ENCODE peak calls at places on chromosomes 7 and 10, in six cellular contexts. One of them, this sample, is unnamed.

GRCh38 chr10:62047240-62047897 is 145.9 kb downstream of the ARID5B start:
- DNase-seq in activated CD4-positive, alpha-beta T cell treated with anti-CD3 and anti-CD28 coated beads, Interleukin-2, amount 50 U/mL, for 1 hour: no peak
- DNase-seq in left ventricle myocardium superior: no peak
- DNase-seq in T-helper 9 cell: no peak
- DNase-seq in non-pigmented ciliary epithelial cell: no peak
- DNase-seq in iris pigment epithelial cell: peak; percentile 81
- DNase-seq in this sample: no peak

GRCh38 chr10:92590623-92591549 is 2.0 kb upstream of the KIF11 start:
- DNase-seq in activated CD4-positive, alpha-beta T cell treated with anti-CD3 and anti-CD28 coated beads, Interleukin-2, amount 50 U/mL, for 1 hour: no peak
- DNase-seq in left ventricle myocardium superior: peak; percentile 52
- DNase-seq in T-helper 9 cell: no peak
- DNase-seq in non-pigmented ciliary epithelial cell: no peak
- DNase-seq in iris pigment epithelial cell: peak; percentile 36
- DNase-seq in this sample: no peak

GRCh38 chr7:56074371-56074791 is 10.3 kb downstream of the SUMF2 start:
- DNase-seq in activated CD4-positive, alpha-beta T cell treated with anti-CD3 and anti-CD28 coated beads, Interleukin-2, amount 50 U/mL, for 1 hour: peak; percentile 56
- DNase-seq in left ventricle myocardium superior: peak; percentile 91
- DNase-seq in T-helper 9 cell: peak; percentile 50
- DNase-seq in non-pigmented ciliary epithelial cell: no peak
- DNase-seq in iris pigment epithelial cell: peak; percentile 75
- DNase-seq in this sample: peak; percentile 39

GRCh38 chr7:118352854-118353453 is 128.4 kb downstream of the ANKRD7 start:
- DNase-seq in activated CD4-positive, alpha-beta T cell treated with anti-CD3 and anti-CD28 coated beads, Interleukin-2, amount 50 U/mL, for 1 hour: no peak
- DNase-seq in left ventricle myocardium superior: no peak
- DNase-seq in T-helper 9 cell: no peak
- DNase-seq in non-pigmented ciliary epithelial cell: peak; percentile 1
- DNase-seq in iris pigment epithelial cell: peak; percentile 7
- DNase-seq in this sample: no peak

GRCh38 chr10:125028291-125028867 is 86.5 kb downstream of the ZRANB1 start:
- DNase-seq in activated CD4-positive, alpha-beta T cell treated with anti-CD3 and anti-CD28 coated beads, Interleukin-2, amount 50 U/mL, for 1 hour: no peak
- DNase-seq in left ventricle myocardium superior: peak; percentile 11
- DNase-seq in T-helper 9 cell: no peak
- DNase-seq in non-pigmented ciliary epithelial cell: no peak
- DNase-seq in iris pigment epithelial cell: peak; percentile 36
- DNase-seq in this sample: no peak

GRCh38 chr7:115775981-115776380 is 254.6 kb downstream of the TFEC start:
- DNase-seq in activated CD4-positive, alpha-beta T cell treated with anti-CD3 and anti-CD28 coated beads, Interleukin-2, amount 50 U/mL, for 1 hour: no peak
- DNase-seq in left ventricle myocardium superior: no peak
- DNase-seq in T-helper 9 cell: no peak
- DNase-seq in non-pigmented ciliary epithelial cell: no peak
- DNase-seq in iris pigment epithelial cell: no peak
- DNase-seq in this sample: no peak

GRCh38 chr7:34143397-34143796 is 238.1 kb downstream of the BMPER start:
- DNase-seq in activated CD4-positive, alpha-beta T cell treated with anti-CD3 and anti-CD28 coated beads, Interleukin-2, amount 50 U/mL, for 1 hour: no peak
- DNase-seq in left ventricle myocardium superior: no peak
- DNase-seq in T-helper 9 cell: no peak
- DNase-seq in non-pigmented ciliary epithelial cell: no peak
- DNase-seq in iris pigment epithelial cell: peak; percentile 76
- DNase-seq in this sample: no peak

GRCh38 chr10:100479059-100479458 is 16.2 kb downstream of the WNT8B start:
- DNase-seq in activated CD4-positive, alpha-beta T cell treated with anti-CD3 and anti-CD28 coated beads, Interleukin-2, amount 50 U/mL, for 1 hour: no peak
- DNase-seq in left ventricle myocardium superior: no peak
- DNase-seq in T-helper 9 cell: no peak
- DNase-seq in non-pigmented ciliary epithelial cell: no peak
- DNase-seq in iris pigment epithelial cell: no peak
- DNase-seq in this sample: no peak

GRCh38 chr10:50627896-50628295 is 4.1 kb upstream of the SGMS1 start:
- DNase-seq in activated CD4-positive, alpha-beta T cell treated with anti-CD3 and anti-CD28 coated beads, Interleukin-2, amount 50 U/mL, for 1 hour: no peak
- DNase-seq in left ventricle myocardium superior: no peak
- DNase-seq in T-helper 9 cell: no peak
- DNase-seq in non-pigmented ciliary epithelial cell: no peak
- DNase-seq in iris pigment epithelial cell: no peak
- DNase-seq in this sample: no peak

GRCh38 chr7:99024066-99024465 is 119.8 kb downstream of the SMURF1 start:
- DNase-seq in activated CD4-positive, alpha-beta T cell treated with anti-CD3 and anti-CD28 coated beads, Interleukin-2, amount 50 U/mL, for 1 hour: no peak
- DNase-seq in left ventricle myocardium superior: no peak
- DNase-seq in T-helper 9 cell: no peak
- DNase-seq in non-pigmented ciliary epithelial cell: no peak
- DNase-seq in iris pigment epithelial cell: no peak
- DNase-seq in this sample: no peak

GRCh38 chr7:126790763-126791162 is 462.0 kb downstream of the GRM8 start:
- DNase-seq in activated CD4-positive, alpha-beta T cell treated with anti-CD3 and anti-CD28 coated beads, Interleukin-2, amount 50 U/mL, for 1 hour: no peak
- DNase-seq in left ventricle myocardium superior: no peak
- DNase-seq in T-helper 9 cell: no peak
- DNase-seq in non-pigmented ciliary epithelial cell: no peak
- DNase-seq in iris pigment epithelial cell: no peak
- DNase-seq in this sample: no peak

GRCh38 chr7:141451232-141451631 is 100.0 kb upstream of the AGK start:
- DNase-seq in activated CD4-positive, alpha-beta T cell treated with anti-CD3 and anti-CD28 coated beads, Interleukin-2, amount 50 U/mL, for 1 hour: no peak
- DNase-seq in left ventricle myocardium superior: no peak
- DNase-seq in T-helper 9 cell: no peak
- DNase-seq in non-pigmented ciliary epithelial cell: no peak
- DNase-seq in iris pigment epithelial cell: no peak
- DNase-seq in this sample: no peak

GRCh38 chr10:72335394-72336258 is 19.1 kb downstream of the DNAJB12 start:
- DNase-seq in activated CD4-positive, alpha-beta T cell treated with anti-CD3 and anti-CD28 coated beads, Interleukin-2, amount 50 U/mL, for 1 hour: peak; percentile 35
- DNase-seq in left ventricle myocardium superior: peak; percentile 81
- DNase-seq in T-helper 9 cell: peak; percentile 38
- DNase-seq in non-pigmented ciliary epithelial cell: no peak
- DNase-seq in iris pigment epithelial cell: peak; percentile 84
- DNase-seq in this sample: no peak

GRCh38 chr7:82714883-82715282 is 271.3 kb upstream of the CACNA2D1 start:
- DNase-seq in activated CD4-positive, alpha-beta T cell treated with anti-CD3 and anti-CD28 coated beads, Interleukin-2, amount 50 U/mL, for 1 hour: no peak
- DNase-seq in left ventricle myocardium superior: no peak
- DNase-seq in T-helper 9 cell: no peak
- DNase-seq in non-pigmented ciliary epithelial cell: no peak
- DNase-seq in iris pigment epithelial cell: no peak
- DNase-seq in this sample: no peak

GRCh38 chr7:2416659-2417058 is 13.2 kb downstream of the CHST12 start:
- DNase-seq in activated CD4-positive, alpha-beta T cell treated with anti-CD3 and anti-CD28 coated beads, Interleukin-2, amount 50 U/mL, for 1 hour: no peak
- DNase-seq in left ventricle myocardium superior: no peak
- DNase-seq in T-helper 9 cell: no peak
- DNase-seq in non-pigmented ciliary epithelial cell: no peak
- DNase-seq in iris pigment epithelial cell: no peak
- DNase-seq in this sample: no peak

GRCh38 chr10:25888627-25889026 is 45.4 kb upstream of the MYO3A start:
- DNase-seq in activated CD4-positive, alpha-beta T cell treated with anti-CD3 and anti-CD28 coated beads, Interleukin-2, amount 50 U/mL, for 1 hour: no peak
- DNase-seq in left ventricle myocardium superior: no peak
- DNase-seq in T-helper 9 cell: no peak
- DNase-seq in non-pigmented ciliary epithelial cell: no peak
- DNase-seq in iris pigment epithelial cell: no peak
- DNase-seq in this sample: no peak

GRCh38 chr7:54996391-54996790 is 22.4 kb upstream of the EGFR start:
- DNase-seq in activated CD4-positive, alpha-beta T cell treated with anti-CD3 and anti-CD28 coated beads, Interleukin-2, amount 50 U/mL, for 1 hour: no peak
- DNase-seq in left ventricle myocardium superior: no peak
- DNase-seq in T-helper 9 cell: no peak
- DNase-seq in non-pigmented ciliary epithelial cell: no peak
- DNase-seq in iris pigment epithelial cell: no peak
- DNase-seq in this sample: no peak

GRCh38 chr7:157425137-157425731 is 88.4 kb downstream of the DNAJB6 start:
- DNase-seq in activated CD4-positive, alpha-beta T cell treated with anti-CD3 and anti-CD28 coated beads, Interleukin-2, amount 50 U/mL, for 1 hour: no peak
- DNase-seq in left ventricle myocardium superior: peak; percentile 22
- DNase-seq in T-helper 9 cell: no peak
- DNase-seq in non-pigmented ciliary epithelial cell: no peak
- DNase-seq in iris pigment epithelial cell: no peak
- DNase-seq in this sample: no peak

GRCh38 chr7:46720761-46721160 is 799.7 kb upstream of the IGFBP3 start:
- DNase-seq in activated CD4-positive, alpha-beta T cell treated with anti-CD3 and anti-CD28 coated beads, Interleukin-2, amount 50 U/mL, for 1 hour: no peak
- DNase-seq in left ventricle myocardium superior: no peak
- DNase-seq in T-helper 9 cell: no peak
- DNase-seq in non-pigmented ciliary epithelial cell: no peak
- DNase-seq in iris pigment epithelial cell: no peak
- DNase-seq in this sample: no peak

GRCh38 chr7:130841416-130841815 is 107.4 kb upstream of the KLF14 start:
- DNase-seq in activated CD4-positive, alpha-beta T cell treated with anti-CD3 and anti-CD28 coated beads, Interleukin-2, amount 50 U/mL, for 1 hour: no peak
- DNase-seq in left ventricle myocardium superior: no peak
- DNase-seq in T-helper 9 cell: no peak
- DNase-seq in non-pigmented ciliary epithelial cell: no peak
- DNase-seq in iris pigment epithelial cell: no peak
- DNase-seq in this sample: no peak

GRCh38 chr10:91210435-91210834 is 10.0 kb upstream of the PCGF5 start:
- DNase-seq in activated CD4-positive, alpha-beta T cell treated with anti-CD3 and anti-CD28 coated beads, Interleukin-2, amount 50 U/mL, for 1 hour: peak; percentile 34
- DNase-seq in left ventricle myocardium superior: peak; percentile 39
- DNase-seq in T-helper 9 cell: no peak
- DNase-seq in non-pigmented ciliary epithelial cell: no peak
- DNase-seq in iris pigment epithelial cell: no peak
- DNase-seq in this sample: no peak

GRCh38 chr7:78435355-78435754 is 636.8 kb downstream of the PHTF2 start:
- DNase-seq in activated CD4-positive, alpha-beta T cell treated with anti-CD3 and anti-CD28 coated beads, Interleukin-2, amount 50 U/mL, for 1 hour: no peak
- DNase-seq in left ventricle myocardium superior: no peak
- DNase-seq in T-helper 9 cell: no peak
- DNase-seq in non-pigmented ciliary epithelial cell: no peak
- DNase-seq in iris pigment epithelial cell: peak; percentile 3
- DNase-seq in this sample: no peak

This sample was measured in kidney epithelial cell.